ENCODE peak calls at places on chromosomes 4 and X, in four cellular contexts. L is K562, K is SK-N-SH, D is HepG2. Y is an unnamed sample.
A peak's percentile ranks its signal among the peaks of the same experiment; 100 is the strongest.

GRCh38 chr4:156676116-156676851 is 295.3 kb downstream of the PDGFC start:
- DNase-seq in L (no peak), K (no peak), D (no peak), Y (no peak)

GRCh38 chr4:185256444-185256843 is 47.0 kb downstream of the SNX25 start:
- DNase-seq in L (peak; percentile 17), K (no peak), D (no peak), Y (no peak)

GRCh38 chr4:8727546-8728510 is 135.3 kb downstream of the CPZ start:
- DNase-seq in L (no peak), K (peak; percentile 12), D (no peak), Y (no peak)

GRCh38 chrX:9646471-9647038 is 119.1 kb downstream of the GPR143 start:
- DNase-seq in L (peak; percentile 8), K (no peak), D (no peak), Y (no peak)

GRCh38 chrX:2875798-2876399 is 47.2 kb downstream of the GYG2 start:
- DNase-seq in L (no peak), K (peak; percentile 20), D (peak; percentile 18), Y (no peak)

GRCh38 chrX:2500091-2500680 is 590 bp downstream of the DHRSX start:
- DNase-seq in L (peak; percentile 74), K (peak; percentile 84), D (peak; percentile 18), Y (peak; percentile 51)

GRCh38 chrX:138745215-138745614 is 33.7 kb upstream of the FGF13 start:
- DNase-seq in L (peak; percentile 57), K (peak; percentile 14), D (peak; percentile 12), Y (no peak)

GRCh38 chr4:168124008-168124641 is 31.8 kb downstream of the ANXA10 start:
- DNase-seq in L (no peak), K (no peak), D (no peak), Y (no peak)

GRCh38 chrX:15643786-15644559 is 20.6 kb downstream of the CLTRN start:
- DNase-seq in L (no peak), K (no peak), D (no peak), Y (no peak)

GRCh38 chr4:123866796-123867195 is 470.2 kb downstream of the SPRY1 start:
- DNase-seq in L (no peak), K (no peak), D (peak; percentile 16), Y (no peak)

GRCh38 chrX:118026631-118027030 is 90.0 kb downstream of the KLHL13 start:
- DNase-seq in L (no peak), K (no peak), D (no peak), Y (no peak)

GRCh38 chr4:102817021-102817605 is 10.2 kb downstream of the UBE2D3 start:
- DNase-seq in L (no peak), K (no peak), D (no peak), Y (no peak)

GRCh38 chrX:96432647-96433046 is 252.0 kb upstream of the DIAPH2 start:
- DNase-seq in L (no peak), K (no peak), D (no peak), Y (no peak)

GRCh38 chr4:55727746-55728145 is 91.6 kb upstream of the NMU start:
- DNase-seq in L (no peak), K (no peak), D (no peak), Y (no peak)

GRCh38 chr4:55733874-55734437 is 85.6 kb upstream of the EXOC1L start:
- DNase-seq in L (peak; percentile 60), K (peak; percentile 17), D (peak; percentile 8), Y (no peak)

GRCh38 chr4:55732864-55733263 is 86.7 kb upstream of the EXOC1L start:
- DNase-seq in L (no peak), K (no peak), D (no peak), Y (no peak)

GRCh38 chr4:55730143-55730931 is 89.3 kb upstream of the EXOC1L start:
- DNase-seq in L (no peak), K (no peak), D (no peak), Y (no peak)

GRCh38 chr4:55729306-55730142 is 90.1 kb upstream of the EXOC1L start:
- DNase-seq in L (peak; percentile 68), K (no peak), D (peak; percentile 2), Y (no peak)
- TF ChIP-seq FOXJ3 in L (no peak), K (no peak), D (no peak), Y (no peak)

DNA sequence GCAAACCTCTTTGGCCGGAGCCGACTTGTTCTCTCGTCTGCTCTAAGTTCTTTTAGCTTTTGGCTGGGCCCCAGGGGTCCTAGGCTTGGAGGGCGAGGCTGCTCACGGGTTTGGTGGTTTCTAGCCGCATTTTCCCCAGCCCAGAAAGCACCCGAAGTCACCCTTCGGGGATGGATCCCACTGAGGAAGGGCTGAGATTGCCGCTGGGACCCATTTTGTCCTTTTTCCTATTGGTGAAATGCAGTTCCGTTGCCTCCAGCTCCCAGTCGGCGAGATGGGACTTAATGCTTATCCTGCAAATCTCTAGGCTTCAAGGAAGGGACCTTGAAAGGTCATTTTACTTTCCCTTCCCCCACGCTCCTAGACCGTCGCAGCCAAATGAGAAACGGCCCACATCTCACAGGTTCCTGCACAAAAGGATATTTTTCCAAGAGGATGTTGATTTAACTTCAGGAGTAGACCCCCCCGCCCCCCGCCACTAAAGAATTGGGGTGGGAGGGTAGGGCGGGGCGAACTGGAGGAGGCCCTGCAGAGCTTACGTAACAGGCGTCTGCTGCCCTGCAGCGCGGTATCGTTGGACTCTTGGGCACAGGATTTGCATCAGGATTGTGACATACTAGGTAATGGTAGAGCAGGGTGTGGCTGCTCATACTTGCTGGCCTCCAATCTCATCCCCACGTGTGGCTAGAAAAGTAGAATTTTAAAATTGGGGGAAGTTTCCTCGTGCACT is 564 bp downstream of the PGK1 start:
- DNase-seq in L (peak; percentile 29), K (peak; percentile 19), D (peak; percentile 75), Y (peak; percentile 17)
- TF ChIP-seq FOXJ3 in L (no peak), K (no peak), D (no peak), Y (no peak)

GRCh38 chr4:65868096-65868824 is 198.0 kb upstream of the EPHA5 start:
- DNase-seq in L (no peak), K (no peak), D (no peak), Y (no peak)

GRCh38 chr4:65861993-65862392 is 191.7 kb upstream of the EPHA5 start:
- DNase-seq in L (no peak), K (no peak), D (no peak), Y (no peak)

GRCh38 chr4:65865489-65865888 is 195.2 kb upstream of the EPHA5 start:
- DNase-seq in L (no peak), K (peak; percentile 2), D (peak; percentile 13), Y (no peak)
- TF ChIP-seq FOXJ3 in L (no peak), K (no peak), D (no peak), Y (no peak)

GRCh38 chr4:22238742-22239141 is 277.1 kb downstream of the ADGRA3 start:
- DNase-seq in L (no peak), K (peak; percentile 4), D (peak; percentile 2), Y (peak; percentile 38)
- TF ChIP-seq FOXJ3 in L (no peak), K (no peak), D (no peak), Y (no peak)

DNA sequence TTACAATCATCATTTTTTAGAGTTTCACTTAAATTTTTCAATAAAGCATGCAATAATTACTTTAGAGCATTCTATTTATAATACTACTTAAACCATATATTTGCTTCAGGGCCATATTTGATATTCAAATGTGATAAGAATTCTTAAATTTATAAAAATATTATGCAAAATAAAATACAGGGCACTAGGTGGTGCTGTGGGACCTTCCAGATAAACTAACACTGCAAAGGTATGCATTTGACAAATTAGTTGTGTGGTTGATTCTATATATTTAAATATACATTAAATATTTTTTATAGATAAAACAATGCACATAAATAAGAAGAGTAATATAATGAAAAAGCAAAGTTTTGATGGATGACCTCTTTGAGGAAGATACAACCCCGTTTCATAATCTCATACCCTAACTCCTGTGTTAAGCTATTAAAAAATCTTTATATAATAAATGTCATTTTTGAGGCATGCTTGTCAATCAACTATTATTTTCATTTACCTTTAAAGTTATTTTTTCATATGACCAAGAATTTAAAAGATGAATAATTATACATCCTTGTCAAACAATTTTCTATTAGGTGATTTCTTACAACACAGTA is 128.4 kb downstream of the REELD1 start:
- DNase-seq in L (peak; percentile 25), K (peak; percentile 32), D (no peak), Y (peak; percentile 8)
- TF ChIP-seq FOXJ3 in L (no peak), K (no peak), D (no peak), Y (no peak)

DNA sequence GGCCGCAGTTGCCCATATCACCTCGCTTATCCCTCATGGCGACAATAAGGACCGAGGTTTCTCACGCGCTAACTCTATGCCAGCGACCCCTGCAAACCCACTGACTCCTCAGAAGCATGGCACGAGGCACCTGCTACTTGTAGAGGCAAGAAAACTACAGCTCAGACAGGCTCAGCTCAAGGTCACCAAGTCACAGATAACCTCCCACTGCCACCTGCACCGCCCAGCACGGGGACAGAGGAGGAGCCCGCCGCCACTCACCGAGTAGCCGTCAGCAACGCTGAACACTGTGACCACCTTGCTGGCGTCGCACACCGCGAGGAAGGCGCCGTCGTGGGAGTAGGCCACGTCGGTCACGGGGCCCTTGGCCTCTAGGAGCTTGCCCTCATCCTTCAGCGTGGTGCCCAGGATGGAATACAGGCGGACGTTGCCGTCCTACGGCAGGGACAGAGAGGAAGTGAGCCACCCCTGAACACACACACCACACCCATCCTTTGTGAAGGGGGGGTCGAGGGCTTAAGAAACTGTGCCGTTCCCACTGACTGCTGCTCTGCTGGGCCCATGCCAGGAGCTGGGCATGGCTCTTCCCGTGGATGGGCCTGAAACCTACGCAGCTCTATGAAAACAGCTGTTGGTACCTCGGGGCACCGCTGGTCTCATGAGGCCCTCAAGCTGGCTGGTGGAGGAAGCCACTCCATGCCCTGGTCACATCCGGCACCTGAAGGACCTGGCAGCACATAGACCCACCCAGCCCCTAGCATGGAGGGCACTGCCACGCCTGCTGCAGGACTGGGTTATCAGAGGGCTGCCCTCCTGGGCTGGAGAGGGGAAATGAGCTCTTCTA is 38.9 kb downstream of the WDR1 start:
- DNase-seq in L (peak; percentile 26), K (no peak), D (no peak), Y (peak; percentile 4)
- TF ChIP-seq FOXJ3 in L (no peak), K (no peak), D (no peak), Y (no peak)

GRCh38 chr4:101458473-101458872 is 111.1 kb upstream of the PPP3CA start:
- DNase-seq in L (no peak), K (no peak), D (no peak), Y (no peak)

GRCh38 chr4:101464596-101464995 is 117.3 kb upstream of the PPP3CA start:
- DNase-seq in L (no peak), K (no peak), D (no peak), Y (no peak)

DNA sequence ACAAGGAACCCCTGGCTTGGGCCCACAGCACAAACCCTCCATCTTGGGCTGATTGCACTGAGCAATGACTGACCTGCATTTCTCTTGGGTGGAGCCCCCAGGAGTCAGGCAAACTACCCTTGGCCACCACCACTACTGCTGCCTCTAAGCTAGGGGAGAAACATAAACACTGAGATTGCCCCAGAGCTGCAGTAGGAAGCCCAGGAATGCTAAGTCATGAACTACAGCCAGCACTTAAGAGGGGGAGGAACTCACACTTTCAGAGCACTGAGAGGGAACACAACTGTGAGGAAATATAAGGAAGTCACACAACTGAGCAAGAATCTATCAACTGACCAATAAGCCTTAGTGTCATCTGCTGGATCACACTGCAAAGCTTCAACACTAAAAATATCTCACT is 111.6 kb upstream of the PPP3CA start:
- DNase-seq in L (no peak), K (no peak), D (no peak), Y (no peak)
- TF ChIP-seq FOXJ3 in L (no peak), K (no peak), D (no peak), Y (no peak)

Y was measured in WTC11.